ENCODE peak calls at places on chromosomes 13 and 19, in ten cellular contexts. G, C, Y, M, V, J, D, B, L and H are unnamed samples.

GRCh38 chr19:48890551-48890950 is 8.0 kb downstream of the TULP2 start:
- DNase-seq in G (no peak), C (no peak), Y (no peak), M (no peak), V (no peak), J (no peak), D (no peak), B (no peak), L (no peak), H (no peak)

GRCh38 chr13:102484329-102484728 is 82.5 kb upstream of the FGF14 start:
- DNase-seq in G (peak), C (no peak), Y (peak), M (no peak), V (no peak), J (no peak), D (no peak), B (no peak), L (no peak), H (no peak)

GRCh38 chr19:37087110-37087509 is 8.9 kb downstream of the ZNF420 start:
- DNase-seq in G (no peak), C (no peak), Y (no peak), M (no peak), V (no peak), J (no peak), D (no peak), B (no peak), L (no peak), H (no peak)

GRCh38 chr19:38265213-38265861 is 964 bp downstream of the SPINT2 start:
- DNase-seq in G (no peak), C (no peak), Y (peak), M (no peak), V (no peak), J (no peak), D (no peak), B (no peak), L (peak), H (peak)

GRCh38 chr19:52936151-52936957 is 13.1 kb upstream of the ZNF888 start:
- DNase-seq in G (no peak), C (no peak), Y (no peak), M (peak), V (no peak), J (no peak), D (no peak), B (no peak), L (peak), H (no peak)

GRCh38 chr13:36130168-36130541 is 1.0 kb downstream of the DCLK1 start:
- DNase-seq in G (no peak), C (no peak), Y (no peak), M (no peak), V (no peak), J (no peak), D (no peak), B (no peak), L (no peak), H (no peak)

GRCh38 chr19:49356382-49356781 is 5.8 kb downstream of the TEAD2 start:
- DNase-seq in G (no peak), C (no peak), Y (no peak), M (no peak), V (no peak), J (no peak), D (no peak), B (no peak), L (no peak), H (no peak)

GRCh38 chr19:49217382-49217781 is 59.8 kb downstream of the TRPM4 start:
- DNase-seq in G (no peak), C (peak), Y (no peak), M (no peak), V (no peak), J (no peak), D (no peak), B (peak), L (no peak), H (no peak)

GRCh38 chr19:42529248-42529764 is 1.0 kb upstream of the CEACAM1 start:
- DNase-seq in G (peak), C (peak), Y (peak), M (peak), V (no peak), J (peak), D (no peak), B (peak), L (peak), H (no peak)

GRCh38 chr13:97275265-97275664 is 53.1 kb downstream of the MBNL2 start:
- DNase-seq in G (peak), C (no peak), Y (no peak), M (no peak), V (no peak), J (no peak), D (no peak), B (no peak), L (no peak), H (no peak)

GRCh38 chr19:6232567-6232966 is 47.2 kb downstream of the MLLT1 start:
- DNase-seq in G (peak), C (no peak), Y (no peak), M (no peak), V (no peak), J (no peak), D (peak), B (no peak), L (no peak), H (peak)

GRCh38 chr19:12965812-12966135 is 3.6 kb upstream of the DAND5 start:
- DNase-seq in G (no peak), C (no peak), Y (no peak), M (no peak), V (no peak), J (no peak), D (no peak), B (no peak), L (no peak), H (no peak)
- H3K4me3 ChIP-seq in G (peak), C (no peak), Y (peak), M (peak), V (no peak), J (no peak), D (no peak), B (peak), L (peak), H (no peak)

GRCh38 chr19:3411636-3412035 is 45.3 kb downstream of the NFIC start:
- DNase-seq in G (no peak), C (no peak), Y (no peak), M (no peak), V (no peak), J (no peak), D (no peak), B (no peak), L (no peak), H (no peak)
- H3K27ac ChIP-seq in G (no peak), C (no peak), Y (no peak), M (no peak), V (no peak), J (no peak), D (no peak), B (no peak), L (no peak), H (no peak)

GRCh38 chr13:32211788-32212187 is 103.4 kb downstream of the ZAR1L start:
- DNase-seq in G (peak), C (no peak), Y (no peak), M (no peak), V (no peak), J (no peak), D (peak), B (no peak), L (no peak), H (no peak)
- H3K4me3 ChIP-seq in G (peak), C (no peak), Y (no peak), M (no peak), V (no peak), J (no peak), D (no peak), B (no peak), L (no peak), H (no peak)

DNA sequence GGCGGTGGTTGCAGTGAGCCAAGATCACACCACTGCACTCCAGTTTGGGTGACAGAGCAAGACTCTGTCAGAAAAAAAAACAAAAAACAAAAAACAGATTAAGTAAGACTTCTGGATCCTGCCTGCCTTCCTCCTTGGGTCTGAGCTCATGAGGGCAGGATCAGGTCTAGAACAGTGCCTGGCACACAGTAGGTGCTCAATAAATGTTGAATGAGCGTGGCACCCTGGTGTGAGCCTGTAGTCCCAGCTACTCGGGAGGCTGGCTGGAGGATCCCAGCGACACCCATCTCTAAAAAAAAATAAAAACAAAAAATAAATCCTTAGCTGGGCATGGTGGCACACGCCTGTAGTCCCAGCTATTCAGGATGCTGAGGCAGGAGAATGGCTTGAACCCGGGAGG is 2.8 kb upstream of the CDC37 start:
- DNase-seq in G (no peak), C (no peak), Y (no peak), M (no peak), V (no peak), J (no peak), D (no peak), B (no peak), L (no peak), H (no peak)
- H3K27ac ChIP-seq in G (no peak), C (no peak), Y (no peak), M (no peak), V (no peak), J (no peak), D (no peak), B (no peak), L (no peak), H (no peak)

GRCh38 chr19:45321848-45322247 is 827 bp downstream of the CKM start:
- DNase-seq in G (no peak), C (peak), Y (no peak), M (no peak), V (no peak), J (no peak), D (no peak), B (peak), L (no peak), H (no peak)

GRCh38 chr19:45322311-45322710 is 364 bp downstream of the CKM start:
- DNase-seq in G (no peak), C (no peak), Y (no peak), M (peak), V (no peak), J (no peak), D (no peak), B (no peak), L (no peak), H (no peak)

GRCh38 chr19:45324349-45324907 is 1.8 kb upstream of the CKM start:
- DNase-seq in G (no peak), C (no peak), Y (no peak), M (peak), V (no peak), J (no peak), D (no peak), B (no peak), L (no peak), H (no peak)

GRCh38 chr19:45323671-45324081 is 1.0 kb upstream of the CKM start:
- DNase-seq in G (peak), C (peak), Y (peak), M (no peak), V (no peak), J (no peak), D (no peak), B (peak), L (no peak), H (no peak)

DNA sequence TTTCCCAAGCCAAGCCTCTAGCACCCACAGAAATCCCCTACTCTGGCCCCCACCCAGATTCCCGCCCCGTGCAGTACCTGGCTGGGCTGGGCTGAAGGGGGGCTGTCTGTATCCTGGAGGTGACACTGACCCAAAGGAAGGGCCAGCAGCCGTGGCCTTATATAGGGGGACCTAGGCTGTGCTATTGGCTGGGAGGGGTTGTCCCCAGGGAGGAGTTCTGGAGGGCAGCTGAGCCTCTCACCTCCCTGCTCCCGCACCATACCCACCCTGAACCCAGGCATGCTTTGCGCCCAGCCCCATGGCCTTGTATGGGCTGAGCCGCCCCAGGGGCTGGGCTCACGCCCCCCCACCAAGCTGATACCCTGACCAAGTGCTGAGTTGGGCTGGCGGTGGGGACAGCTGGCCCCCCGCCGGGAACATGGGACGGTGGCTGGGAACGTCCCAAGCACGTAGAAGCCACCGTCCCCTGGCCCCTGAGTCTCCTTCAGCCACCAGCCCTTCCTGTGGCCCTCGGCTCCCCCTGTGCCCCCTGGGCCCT is at the start of gene CKM:
- DNase-seq in G (no peak), C (peak), Y (no peak), M (no peak), V (no peak), J (no peak), D (no peak), B (peak), L (no peak), H (no peak)
- H3K4me3 ChIP-seq in G (peak), C (peak), Y (peak), M (no peak), V (no peak), J (no peak), D (peak), B (peak), L (no peak), H (no peak)